ENCODE peak calls at places on chromosomes 13 and 19, in six cellular contexts. One of them, this sample, is unnamed.

GRCh38 chr19:46351241-46352041 is 4.6 kb downstream of the PPP5C start:
- DNase-seq in SK-N-SH: no peak
- DNase-seq in HCT116: no peak
- DNase-seq in K562: no peak
- DNase-seq in A549: peak; percentile 37
- DNase-seq in GM23338: peak; percentile 27
- DNase-seq in this sample: no peak

GRCh38 chr13:51873837-51874236 is 12.1 kb downstream of the CCDC70 start:
- DNase-seq in SK-N-SH: no peak
- DNase-seq in HCT116: no peak
- DNase-seq in K562: no peak
- DNase-seq in A549: no peak
- DNase-seq in GM23338: no peak
- DNase-seq in this sample: no peak

GRCh38 chr19:41702208-41702651 is 6.2 kb upstream of the CEACAM5 start:
- DNase-seq in SK-N-SH: no peak
- DNase-seq in HCT116: no peak
- DNase-seq in K562: no peak
- DNase-seq in A549: peak; percentile 85
- DNase-seq in GM23338: no peak
- DNase-seq in this sample: no peak

GRCh38 chr13:26518433-26519084 is 38.9 kb upstream of the WASF3 start:
- DNase-seq in SK-N-SH: no peak
- DNase-seq in HCT116: no peak
- DNase-seq in K562: no peak
- DNase-seq in A549: no peak
- DNase-seq in GM23338: peak; percentile 69
- DNase-seq in this sample: no peak

GRCh38 chr19:8445488-8446001 is 770 bp downstream of the HNRNPM start:
- DNase-seq in SK-N-SH: peak; percentile 76
- DNase-seq in HCT116: no peak
- DNase-seq in K562: peak; percentile 76
- DNase-seq in A549: no peak
- DNase-seq in GM23338: peak; percentile 44
- DNase-seq in this sample: no peak

GRCh38 chr19:17777840-17778620 is 16.9 kb upstream of the B3GNT3 start:
- DNase-seq in SK-N-SH: peak; percentile 82
- DNase-seq in HCT116: peak; percentile 90
- DNase-seq in K562: peak; percentile 93
- DNase-seq in A549: peak; percentile 94
- DNase-seq in GM23338: peak; percentile 97
- DNase-seq in this sample: no peak

GRCh38 chr19:42151735-42152134 is 19.5 kb upstream of the POU2F2 start:
- DNase-seq in SK-N-SH: peak; percentile 33
- DNase-seq in HCT116: no peak
- DNase-seq in K562: no peak
- DNase-seq in A549: no peak
- DNase-seq in GM23338: no peak
- DNase-seq in this sample: no peak

GRCh38 chr13:60112771-60113170 is 51.0 kb downstream of the DIAPH3 start:
- DNase-seq in SK-N-SH: no peak
- DNase-seq in HCT116: no peak
- DNase-seq in K562: no peak
- DNase-seq in A549: no peak
- DNase-seq in GM23338: no peak
- DNase-seq in this sample: no peak

GRCh38 chr13:81488021-81488420 is 1147.1 kb upstream of the SPRY2 start:
- DNase-seq in SK-N-SH: no peak
- DNase-seq in HCT116: no peak
- DNase-seq in K562: no peak
- DNase-seq in A549: no peak
- DNase-seq in GM23338: no peak
- DNase-seq in this sample: no peak

GRCh38 chr13:73521291-73521626 is 462.5 kb downstream of the KLF5 start:
- DNase-seq in SK-N-SH: no peak
- DNase-seq in HCT116: no peak
- DNase-seq in K562: no peak
- DNase-seq in A549: no peak
- DNase-seq in GM23338: no peak
- DNase-seq in this sample: no peak

GRCh38 chr13:73880365-73880764 is 253.8 kb downstream of the KLF12 start:
- DNase-seq in SK-N-SH: no peak
- DNase-seq in HCT116: no peak
- DNase-seq in K562: no peak
- DNase-seq in A549: no peak
- DNase-seq in GM23338: no peak
- DNase-seq in this sample: no peak

GRCh38 chr13:70756088-70756487 is 647.8 kb upstream of the KLHL1 start:
- DNase-seq in SK-N-SH: no peak
- DNase-seq in HCT116: no peak
- DNase-seq in K562: no peak
- DNase-seq in A549: no peak
- DNase-seq in GM23338: no peak
- DNase-seq in this sample: no peak
- TF ChIP-seq REST in SK-N-SH: no peak
- TF ChIP-seq REST in HCT116: no peak
- TF ChIP-seq REST in K562: no peak
- TF ChIP-seq REST in A549: no peak
- TF ChIP-seq REST in GM23338: no peak
- TF ChIP-seq REST in this sample: no peak

DNA sequence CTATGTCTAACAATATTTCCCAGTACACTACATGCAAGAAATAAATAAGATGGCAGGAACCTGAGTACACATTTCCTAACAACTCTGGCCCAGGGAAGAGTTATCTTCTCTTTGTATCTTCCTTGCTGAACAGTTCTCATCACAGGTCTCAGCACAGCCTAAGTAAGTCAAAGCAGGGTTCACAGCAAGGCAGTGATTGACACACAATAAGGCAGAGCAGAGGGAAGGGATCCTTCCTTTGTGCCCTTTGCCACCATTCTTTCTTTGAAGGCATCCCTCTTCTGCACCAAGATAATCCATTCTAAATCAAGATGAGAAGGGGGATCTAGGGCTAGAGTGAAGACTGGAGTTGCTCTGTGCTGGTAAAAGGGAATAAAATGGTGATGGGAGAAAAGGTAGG is 73.4 kb upstream of the TRPC4 start:
- DNase-seq in SK-N-SH: no peak
- DNase-seq in HCT116: no peak
- DNase-seq in K562: no peak
- DNase-seq in A549: no peak
- DNase-seq in GM23338: no peak
- DNase-seq in this sample: no peak
- TF ChIP-seq REST in SK-N-SH: no peak
- TF ChIP-seq REST in HCT116: no peak
- TF ChIP-seq REST in K562: no peak
- TF ChIP-seq REST in A549: no peak
- TF ChIP-seq REST in GM23338: no peak
- TF ChIP-seq REST in this sample: no peak

GRCh38 chr19:35251456-35251855 is 2.7 kb downstream of the LSR start:
- DNase-seq in SK-N-SH: no peak
- DNase-seq in HCT116: no peak
- DNase-seq in K562: no peak
- DNase-seq in A549: no peak
- DNase-seq in GM23338: no peak
- DNase-seq in this sample: no peak

GRCh38 chr19:35253316-35254286 is 4.8 kb downstream of the LSR start:
- DNase-seq in SK-N-SH: no peak
- DNase-seq in HCT116: no peak
- DNase-seq in K562: no peak
- DNase-seq in A549: no peak
- DNase-seq in GM23338: peak; percentile 44
- DNase-seq in this sample: no peak

GRCh38 chr19:35257113-35257461 is 8.3 kb downstream of the LSR start:
- DNase-seq in SK-N-SH: no peak
- DNase-seq in HCT116: no peak
- DNase-seq in K562: no peak
- DNase-seq in A549: no peak
- DNase-seq in GM23338: no peak
- DNase-seq in this sample: no peak

GRCh38 chr19:35256566-35256965 is 7.8 kb downstream of the LSR start:
- DNase-seq in SK-N-SH: no peak
- DNase-seq in HCT116: no peak
- DNase-seq in K562: no peak
- DNase-seq in A549: no peak
- DNase-seq in GM23338: no peak
- DNase-seq in this sample: no peak

GRCh38 chr19:35254341-35255297 is 5.8 kb downstream of the LSR start:
- DNase-seq in SK-N-SH: no peak
- DNase-seq in HCT116: no peak
- DNase-seq in K562: no peak
- DNase-seq in A549: no peak
- DNase-seq in GM23338: no peak
- DNase-seq in this sample: no peak
- TF ChIP-seq REST in SK-N-SH: no peak
- TF ChIP-seq REST in HCT116: no peak
- TF ChIP-seq REST in K562: no peak
- TF ChIP-seq REST in A549: no peak
- TF ChIP-seq REST in GM23338: no peak
- TF ChIP-seq REST in this sample: no peak

GRCh38 chr13:98938801-98939200 is 39.1 kb downstream of the DOCK9 start:
- DNase-seq in SK-N-SH: no peak
- DNase-seq in HCT116: no peak
- DNase-seq in K562: no peak
- DNase-seq in A549: no peak
- DNase-seq in GM23338: peak; percentile 66
- DNase-seq in this sample: no peak
- TF ChIP-seq REST in SK-N-SH: no peak
- TF ChIP-seq REST in HCT116: no peak
- TF ChIP-seq REST in K562: no peak
- TF ChIP-seq REST in A549: no peak
- TF ChIP-seq REST in GM23338: no peak
- TF ChIP-seq REST in this sample: no peak

GRCh38 chr13:40814803-40815202 is 25.4 kb downstream of the SLC25A15 start:
- DNase-seq in SK-N-SH: no peak
- DNase-seq in HCT116: no peak
- DNase-seq in K562: no peak
- DNase-seq in A549: no peak
- DNase-seq in GM23338: no peak
- DNase-seq in this sample: no peak

GRCh38 chr13:40812724-40813445 is 23.5 kb downstream of the SLC25A15 start:
- DNase-seq in SK-N-SH: no peak
- DNase-seq in HCT116: no peak
- DNase-seq in K562: no peak
- DNase-seq in A549: peak; percentile 3
- DNase-seq in GM23338: no peak
- DNase-seq in this sample: no peak

GRCh38 chr13:40809471-40809870 is 20.1 kb downstream of the SLC25A15 start:
- DNase-seq in SK-N-SH: no peak
- DNase-seq in HCT116: no peak
- DNase-seq in K562: no peak
- DNase-seq in A549: no peak
- DNase-seq in GM23338: no peak
- DNase-seq in this sample: no peak

GRCh38 chr13:40813662-40814454 is 24.4 kb downstream of the SLC25A15 start:
- DNase-seq in SK-N-SH: peak; percentile 27
- DNase-seq in HCT116: no peak
- DNase-seq in K562: peak; percentile 12
- DNase-seq in A549: peak; percentile 3
- DNase-seq in GM23338: peak; percentile 78
- DNase-seq in this sample: no peak

DNA sequence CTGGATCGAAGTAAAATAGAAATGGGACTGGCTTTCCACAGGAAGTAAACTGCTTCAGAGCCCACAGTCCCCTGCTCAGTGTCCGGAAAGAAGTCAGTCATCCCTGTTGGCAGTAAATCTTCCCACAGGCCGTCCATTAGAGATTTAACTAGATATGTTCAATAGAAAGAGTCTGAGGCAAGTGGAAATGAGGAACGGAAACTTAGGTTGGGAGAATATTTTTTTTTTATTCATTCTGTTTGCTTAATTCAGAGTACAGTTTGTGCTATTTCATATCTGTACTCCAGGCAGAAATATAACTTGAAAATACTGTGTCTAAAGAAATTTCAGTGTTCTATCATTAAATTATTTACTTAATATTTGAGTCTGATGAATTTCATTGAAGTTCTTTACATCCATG is 22.7 kb downstream of the SLC25A15 start:
- DNase-seq in SK-N-SH: no peak
- DNase-seq in HCT116: no peak
- DNase-seq in K562: no peak
- DNase-seq in A549: no peak
- DNase-seq in GM23338: no peak
- DNase-seq in this sample: no peak
- TF ChIP-seq REST in SK-N-SH: no peak
- TF ChIP-seq REST in HCT116: no peak
- TF ChIP-seq REST in K562: no peak
- TF ChIP-seq REST in A549: no peak
- TF ChIP-seq REST in GM23338: no peak
- TF ChIP-seq REST in this sample: no peak

GRCh38 chr19:33717878-33718277 is 78.8 kb upstream of the KCTD15 start:
- DNase-seq in SK-N-SH: no peak
- DNase-seq in HCT116: no peak
- DNase-seq in K562: no peak
- DNase-seq in A549: no peak
- DNase-seq in GM23338: no peak
- DNase-seq in this sample: no peak
- TF ChIP-seq REST in SK-N-SH: no peak
- TF ChIP-seq REST in HCT116: no peak
- TF ChIP-seq REST in K562: no peak
- TF ChIP-seq REST in A549: no peak
- TF ChIP-seq REST in GM23338: no peak
- TF ChIP-seq REST in this sample: no peak

DNA sequence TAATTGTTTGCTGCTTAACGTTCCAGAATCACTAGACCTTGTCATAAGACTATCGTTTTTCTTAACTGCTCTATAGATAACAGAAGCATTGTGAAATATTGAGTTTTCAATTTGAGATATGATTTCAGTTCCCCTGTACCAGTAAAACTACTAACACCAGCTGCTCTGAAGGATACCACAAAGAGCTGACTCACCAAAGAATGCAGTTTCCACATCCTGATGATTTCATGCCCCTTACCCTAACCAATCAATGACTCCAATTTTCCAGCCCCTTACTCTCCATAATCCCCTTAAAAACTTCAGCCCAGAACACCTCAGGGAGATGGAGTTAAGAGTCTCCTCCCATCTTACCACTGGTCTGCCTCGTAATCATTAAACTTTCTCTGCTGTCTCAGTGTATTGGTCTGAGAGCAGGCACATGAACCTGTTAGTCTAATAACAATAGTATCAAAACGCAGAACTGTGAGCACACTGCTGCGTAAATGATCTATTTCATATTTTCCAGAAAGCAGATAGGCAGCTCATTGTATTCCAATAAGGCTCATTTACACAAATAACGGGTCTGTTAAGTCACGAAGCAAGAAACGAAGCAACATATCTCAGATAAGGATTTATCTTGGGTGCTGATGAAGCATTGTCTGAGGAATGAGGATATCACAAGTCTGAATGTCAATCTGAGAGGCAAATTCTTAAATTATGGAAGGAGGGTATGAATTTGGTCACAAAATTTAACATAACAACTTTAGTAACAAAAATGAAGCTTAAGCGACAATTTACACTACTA is 14.1 kb upstream of the CCNA1 start:
- DNase-seq in SK-N-SH: no peak
- DNase-seq in HCT116: no peak
- DNase-seq in K562: no peak
- DNase-seq in A549: no peak
- DNase-seq in GM23338: peak; percentile 9
- DNase-seq in this sample: no peak
- TF ChIP-seq REST in SK-N-SH: no peak
- TF ChIP-seq REST in HCT116: no peak
- TF ChIP-seq REST in K562: no peak
- TF ChIP-seq REST in A549: no peak
- TF ChIP-seq REST in GM23338: no peak
- TF ChIP-seq REST in this sample: no peak

This sample was measured in Panc1.